ENCODE peak calls at places on chromosomes 12 and 14, in five cellular contexts. One of them, this sample, is unnamed.
A peak's percentile ranks its signal among the peaks of the same experiment; 100 is the strongest.

GRCh38 chr14:68636597-68636996 is 156.3 kb downstream of the ZFP36L1 start:
- DNase-seq in AG10803: no peak
- DNase-seq in neural progenitor cell: no peak
- DNase-seq in endothelial cell: no peak
- DNase-seq in HEK293T: no peak
- DNase-seq in this sample: no peak

GRCh38 chr14:50067723-50068495 is 48.5 kb downstream of the VCPKMT start:
- DNase-seq in neural progenitor cell: no peak
- DNase-seq in endothelial cell: no peak
- DNase-seq in HEK293T: no peak
- DNase-seq in AG10803: peak; percentile 34
- DNase-seq in this sample: no peak

GRCh38 chr12:12899530-12900380 is 8.4 kb downstream of the GPRC5A start:
- DNase-seq in endothelial cell: no peak
- DNase-seq in neural progenitor cell: no peak
- DNase-seq in HEK293T: no peak
- DNase-seq in AG10803: peak; percentile 95
- DNase-seq in this sample: peak; percentile 69

GRCh38 chr14:79051009-79051710 is 881.0 kb downstream of the NRXN3 start:
- DNase-seq in neural progenitor cell: no peak
- DNase-seq in HEK293T: no peak
- DNase-seq in AG10803: no peak
- DNase-seq in endothelial cell: no peak
- DNase-seq in this sample: no peak

GRCh38 chr12:122009741-122010140 is 11.9 kb upstream of the BCL7A start:
- DNase-seq in AG10803: no peak
- DNase-seq in neural progenitor cell: no peak
- DNase-seq in HEK293T: no peak
- DNase-seq in endothelial cell: no peak
- DNase-seq in this sample: no peak

GRCh38 chr14:53389207-53389606 is 236.1 kb upstream of the DDHD1 start:
- DNase-seq in neural progenitor cell: no peak
- DNase-seq in endothelial cell: no peak
- DNase-seq in HEK293T: no peak
- DNase-seq in AG10803: peak; percentile 25
- DNase-seq in this sample: no peak

GRCh38 chr12:2904260-2904659 is 13.6 kb downstream of the TULP3 start:
- DNase-seq in endothelial cell: no peak
- DNase-seq in neural progenitor cell: no peak
- DNase-seq in HEK293T: no peak
- DNase-seq in AG10803: no peak
- DNase-seq in this sample: no peak

GRCh38 chr12:100745378-100746071 is 49.1 kb upstream of the ANO4 start:
- DNase-seq in HEK293T: no peak
- DNase-seq in AG10803: no peak
- DNase-seq in endothelial cell: no peak
- DNase-seq in neural progenitor cell: no peak
- DNase-seq in this sample: no peak

GRCh38 chr12:12979151-12979550 is 20.9 kb downstream of the HEBP1 start:
- DNase-seq in HEK293T: no peak
- DNase-seq in neural progenitor cell: no peak
- DNase-seq in AG10803: no peak
- DNase-seq in endothelial cell: no peak
- DNase-seq in this sample: no peak

GRCh38 chr12:6635375-6635855 is 344 bp downstream of the LPAR5 start:
- DNase-seq in AG10803: no peak
- DNase-seq in endothelial cell: no peak
- DNase-seq in neural progenitor cell: no peak
- DNase-seq in HEK293T: no peak
- DNase-seq in this sample: no peak

GRCh38 chr14:58765375-58765774 is 127.6 kb downstream of the DACT1 start:
- DNase-seq in neural progenitor cell: no peak
- DNase-seq in HEK293T: no peak
- DNase-seq in AG10803: no peak
- DNase-seq in endothelial cell: no peak
- DNase-seq in this sample: peak; percentile 51

GRCh38 chr12:113392988-113393579 is 10.6 kb downstream of the SDS start:
- DNase-seq in AG10803: peak; percentile 8
- DNase-seq in HEK293T: peak; percentile 82
- DNase-seq in endothelial cell: no peak
- DNase-seq in neural progenitor cell: peak; percentile 66
- DNase-seq in this sample: no peak

GRCh38 chr12:6280053-6280469 is 30.4 kb upstream of the PLEKHG6 start:
- DNase-seq in AG10803: peak; percentile 93
- DNase-seq in neural progenitor cell: no peak
- DNase-seq in HEK293T: no peak
- DNase-seq in endothelial cell: no peak
- DNase-seq in this sample: peak; percentile 79

GRCh38 chr12:124603143-124603542 is 35.7 kb upstream of the NCOR2 start:
- DNase-seq in HEK293T: no peak
- DNase-seq in neural progenitor cell: no peak
- DNase-seq in endothelial cell: no peak
- DNase-seq in AG10803: peak; percentile 22
- DNase-seq in this sample: no peak

GRCh38 chr12:109940339-109940923 is 40.4 kb downstream of the TCHP start:
- DNase-seq in endothelial cell: no peak
- DNase-seq in HEK293T: no peak
- DNase-seq in neural progenitor cell: no peak
- DNase-seq in AG10803: no peak
- DNase-seq in this sample: no peak

GRCh38 chr14:79298373-79298772 is 912.9 kb downstream of the DIO2 start:
- DNase-seq in endothelial cell: no peak
- DNase-seq in HEK293T: no peak
- DNase-seq in AG10803: no peak
- DNase-seq in neural progenitor cell: no peak
- DNase-seq in this sample: no peak

GRCh38 chr12:31832740-31833540 is 104.1 kb upstream of the AMN1 start:
- DNase-seq in neural progenitor cell: no peak
- DNase-seq in HEK293T: no peak
- DNase-seq in AG10803: no peak
- DNase-seq in endothelial cell: no peak
- DNase-seq in this sample: no peak

GRCh38 chr12:108150436-108150835 is 21.3 kb downstream of the WSCD2 start:
- DNase-seq in AG10803: no peak
- DNase-seq in endothelial cell: no peak
- DNase-seq in HEK293T: no peak
- DNase-seq in neural progenitor cell: no peak
- DNase-seq in this sample: no peak

GRCh38 chr14:104684449-104684821 is 5.0 kb upstream of the INF2 start:
- DNase-seq in neural progenitor cell: no peak
- DNase-seq in AG10803: no peak
- DNase-seq in endothelial cell: no peak
- DNase-seq in HEK293T: no peak
- DNase-seq in this sample: no peak

GRCh38 chr14:59769586-59769985 is 101.0 kb downstream of the RTN1 start:
- DNase-seq in endothelial cell: no peak
- DNase-seq in neural progenitor cell: no peak
- DNase-seq in AG10803: no peak
- DNase-seq in HEK293T: no peak
- DNase-seq in this sample: no peak

GRCh38 chr14:95535226-95536021 is 574 bp downstream of the GLRX5 start:
- DNase-seq in AG10803: no peak
- DNase-seq in HEK293T: no peak
- DNase-seq in neural progenitor cell: peak; percentile 25
- DNase-seq in endothelial cell: peak; percentile 50
- DNase-seq in this sample: peak; percentile 78

GRCh38 chr12:71128191-71128590 is 29.6 kb downstream of the TSPAN8 start:
- DNase-seq in endothelial cell: no peak
- DNase-seq in HEK293T: no peak
- DNase-seq in AG10803: peak; percentile 1
- DNase-seq in neural progenitor cell: peak; percentile 6
- DNase-seq in this sample: peak; percentile 4

GRCh38 chr14:24145700-24146621 is at the start of gene PSME2:
- DNase-seq in neural progenitor cell: no peak
- DNase-seq in HEK293T: no peak
- DNase-seq in AG10803: peak; percentile 53
- DNase-seq in endothelial cell: no peak
- DNase-seq in this sample: no peak

GRCh38 chr12:89016970-89017778 is 335.1 kb downstream of the DUSP6 start:
- DNase-seq in HEK293T: peak; percentile 43
- DNase-seq in neural progenitor cell: peak; percentile 83
- DNase-seq in endothelial cell: peak; percentile 57
- DNase-seq in AG10803: peak; percentile 69
- DNase-seq in this sample: peak; percentile 83

GRCh38 chr14:104476437-104476836 is 103.1 kb upstream of the C14orf180 start:
- DNase-seq in AG10803: no peak
- DNase-seq in endothelial cell: no peak
- DNase-seq in HEK293T: no peak
- DNase-seq in neural progenitor cell: no peak
- DNase-seq in this sample: no peak

GRCh38 chr14:36940476-36940875 is 231.9 kb downstream of the SLC25A21 start:
- DNase-seq in endothelial cell: no peak
- DNase-seq in HEK293T: no peak
- DNase-seq in AG10803: peak; percentile 31
- DNase-seq in neural progenitor cell: no peak
- DNase-seq in this sample: no peak

This sample was measured in myocyte.